ENCODE peak calls at places on chromosome 22, in eight cellular contexts. Y, T, S, Q, U, I, X and R are unnamed samples.

GRCh38 chr22:22408731-22409696 is 99.5 kb downstream of the ZNF280B start:
- DNase-seq in Y (no peak), T (no peak), S (peak; percentile 81), Q (no peak), U (no peak), I (no peak), X (peak; percentile 56), R (no peak)

GRCh38 chr22:48146426-48146825 is 1384.0 kb downstream of the TBC1D22A start:
- DNase-seq in Y (no peak), T (no peak), S (peak; percentile 34), Q (no peak), U (no peak), I (no peak), X (no peak), R (no peak)

GRCh38 chr22:29574762-29575450 is 6.0 kb downstream of the NIPSNAP1 start:
- DNase-seq in Y (no peak), T (no peak), S (no peak), Q (no peak), U (no peak), I (no peak), X (no peak), R (no peak)

GRCh38 chr22:41401781-41402648 is 20.3 kb downstream of the TEF start:
- DNase-seq in Y (no peak), T (no peak), S (no peak), Q (no peak), U (no peak), I (no peak), X (no peak), R (peak; percentile 69)

GRCh38 chr22:21038405-21038804 is 6.0 kb upstream of the SLC7A4 start:
- DNase-seq in Y (no peak), T (no peak), S (no peak), Q (no peak), U (no peak), I (no peak), X (no peak), R (no peak)

GRCh38 chr22:31829505-31829904 is 75.7 kb downstream of the DEPDC5 start:
- DNase-seq in Y (no peak), T (no peak), S (no peak), Q (peak; percentile 72), U (peak; percentile 16), I (no peak), X (no peak), R (peak; percentile 68)

GRCh38 chr22:24920029-24920428 is 26.5 kb downstream of the LHFPL7 start:
- DNase-seq in Y (no peak), T (no peak), S (no peak), Q (no peak), U (no peak), I (no peak), X (no peak), R (no peak)

GRCh38 chr22:37544955-37545702 is 15.2 kb upstream of the CDC42EP1 start:
- DNase-seq in Y (no peak), T (no peak), S (peak; percentile 98), Q (peak; percentile 79), U (peak; percentile 52), I (peak; percentile 29), X (peak; percentile 90), R (peak; percentile 36)

GRCh38 chr22:35540600-35541253 is at the start of gene RASD2:
- DNase-seq in Y (no peak), T (no peak), S (peak; percentile 78), Q (peak; percentile 45), U (peak; percentile 24), I (no peak), X (no peak), R (peak; percentile 62)

GRCh38 chr22:23053051-23053707 is 17.1 kb upstream of the GNAZ start:
- DNase-seq in Y (no peak), T (peak; percentile 30), S (peak; percentile 55), Q (peak; percentile 31), U (no peak), I (no peak), X (no peak), R (no peak)

GRCh38 chr22:42114721-42115120 is 15.9 kb downstream of the CYP2D6 start:
- DNase-seq in Y (no peak), T (no peak), S (peak; percentile 90), Q (no peak), U (no peak), I (no peak), X (no peak), R (no peak)

GRCh38 chr22:22099833-22100812 is 117.5 kb upstream of the TOP3B start:
- DNase-seq in Y (no peak), T (no peak), S (peak; percentile 71), Q (no peak), U (no peak), I (no peak), X (no peak), R (no peak)